ENCODE peak calls at places on chromosomes 1 and 21, in nine cellular contexts. One of them, this sample, is unnamed.
A peak's percentile ranks its signal among the peaks of the same experiment; 100 is the strongest.

GRCh38 chr1:156391145-156391677 is 22.2 kb downstream of the RHBG start:
- DNase-seq in cerebellar cortex: no peak
- DNase-seq in GM04503: no peak
- DNase-seq in activated T-helper 1 cell treated with anti-CD3 and anti-CD28 coated beads, Interleukin-12 subunit alpha, Interleukin-12 subunit beta, Interleukin-2, Interleukin-4 antibody, amounts not matched to agents 30 ng/mL and 10 ng/mL and 1 ng/mL, durations not matched to agents 14 hours and 24 hours and 36 hours: no peak
- DNase-seq in left ventricle myocardium inferior: no peak
- DNase-seq in activated CD4-positive, alpha-beta T cell treated with anti-CD3 and anti-CD28 coated beads for 48 hours: no peak
- DNase-seq in Right ventricle myocardium superior: no peak
- DNase-seq in HS-27A: no peak
- DNase-seq in mucosa of descending colon: no peak
- DNase-seq in this sample: no peak

GRCh38 chr1:47708658-47709301 is 270.9 kb downstream of the FOXD2 start:
- DNase-seq in cerebellar cortex: peak; percentile 39
- DNase-seq in GM04503: no peak
- DNase-seq in activated T-helper 1 cell treated with anti-CD3 and anti-CD28 coated beads, Interleukin-12 subunit alpha, Interleukin-12 subunit beta, Interleukin-2, Interleukin-4 antibody, amounts not matched to agents 30 ng/mL and 10 ng/mL and 1 ng/mL, durations not matched to agents 14 hours and 24 hours and 36 hours: no peak
- DNase-seq in left ventricle myocardium inferior: no peak
- DNase-seq in activated CD4-positive, alpha-beta T cell treated with anti-CD3 and anti-CD28 coated beads for 48 hours: no peak
- DNase-seq in Right ventricle myocardium superior: no peak
- DNase-seq in HS-27A: no peak
- DNase-seq in mucosa of descending colon: no peak
- DNase-seq in this sample: no peak

GRCh38 chr1:247111636-247112478 is 7.7 kb upstream of the ZNF669 start:
- DNase-seq in cerebellar cortex: peak; percentile 25
- DNase-seq in GM04503: no peak
- DNase-seq in activated T-helper 1 cell treated with anti-CD3 and anti-CD28 coated beads, Interleukin-12 subunit alpha, Interleukin-12 subunit beta, Interleukin-2, Interleukin-4 antibody, amounts not matched to agents 30 ng/mL and 10 ng/mL and 1 ng/mL, durations not matched to agents 14 hours and 24 hours and 36 hours: no peak
- DNase-seq in left ventricle myocardium inferior: peak; percentile 81
- DNase-seq in activated CD4-positive, alpha-beta T cell treated with anti-CD3 and anti-CD28 coated beads for 48 hours: no peak
- DNase-seq in Right ventricle myocardium superior: peak; percentile 87
- DNase-seq in HS-27A: no peak
- DNase-seq in mucosa of descending colon: peak; percentile 79
- DNase-seq in this sample: no peak

GRCh38 chr1:91856996-91857395 is 29.0 kb downstream of the TGFBR3 start:
- DNase-seq in cerebellar cortex: no peak
- DNase-seq in GM04503: peak; percentile 39
- DNase-seq in activated T-helper 1 cell treated with anti-CD3 and anti-CD28 coated beads, Interleukin-12 subunit alpha, Interleukin-12 subunit beta, Interleukin-2, Interleukin-4 antibody, amounts not matched to agents 30 ng/mL and 10 ng/mL and 1 ng/mL, durations not matched to agents 14 hours and 24 hours and 36 hours: no peak
- DNase-seq in left ventricle myocardium inferior: no peak
- DNase-seq in activated CD4-positive, alpha-beta T cell treated with anti-CD3 and anti-CD28 coated beads for 48 hours: no peak
- DNase-seq in Right ventricle myocardium superior: no peak
- DNase-seq in HS-27A: no peak
- DNase-seq in mucosa of descending colon: no peak
- DNase-seq in this sample: no peak

GRCh38 chr1:50950396-50950795 is 9.7 kb downstream of the FAF1 start:
- DNase-seq in cerebellar cortex: no peak
- DNase-seq in GM04503: no peak
- DNase-seq in activated T-helper 1 cell treated with anti-CD3 and anti-CD28 coated beads, Interleukin-12 subunit alpha, Interleukin-12 subunit beta, Interleukin-2, Interleukin-4 antibody, amounts not matched to agents 30 ng/mL and 10 ng/mL and 1 ng/mL, durations not matched to agents 14 hours and 24 hours and 36 hours: no peak
- DNase-seq in left ventricle myocardium inferior: no peak
- DNase-seq in activated CD4-positive, alpha-beta T cell treated with anti-CD3 and anti-CD28 coated beads for 48 hours: no peak
- DNase-seq in Right ventricle myocardium superior: no peak
- DNase-seq in HS-27A: no peak
- DNase-seq in mucosa of descending colon: no peak
- DNase-seq in this sample: no peak

GRCh38 chr1:9883585-9884449 is 26.3 kb downstream of the CTNNBIP1 start:
- DNase-seq in cerebellar cortex: no peak
- DNase-seq in GM04503: no peak
- DNase-seq in activated T-helper 1 cell treated with anti-CD3 and anti-CD28 coated beads, Interleukin-12 subunit alpha, Interleukin-12 subunit beta, Interleukin-2, Interleukin-4 antibody, amounts not matched to agents 30 ng/mL and 10 ng/mL and 1 ng/mL, durations not matched to agents 14 hours and 24 hours and 36 hours: no peak
- DNase-seq in left ventricle myocardium inferior: no peak
- DNase-seq in activated CD4-positive, alpha-beta T cell treated with anti-CD3 and anti-CD28 coated beads for 48 hours: no peak
- DNase-seq in Right ventricle myocardium superior: no peak
- DNase-seq in HS-27A: no peak
- DNase-seq in mucosa of descending colon: peak; percentile 25
- DNase-seq in this sample: no peak

GRCh38 chr1:56202186-56202585 is 377.2 kb downstream of the PLPP3 start:
- DNase-seq in cerebellar cortex: no peak
- DNase-seq in GM04503: no peak
- DNase-seq in activated T-helper 1 cell treated with anti-CD3 and anti-CD28 coated beads, Interleukin-12 subunit alpha, Interleukin-12 subunit beta, Interleukin-2, Interleukin-4 antibody, amounts not matched to agents 30 ng/mL and 10 ng/mL and 1 ng/mL, durations not matched to agents 14 hours and 24 hours and 36 hours: no peak
- DNase-seq in left ventricle myocardium inferior: no peak
- DNase-seq in activated CD4-positive, alpha-beta T cell treated with anti-CD3 and anti-CD28 coated beads for 48 hours: no peak
- DNase-seq in Right ventricle myocardium superior: no peak
- DNase-seq in HS-27A: no peak
- DNase-seq in mucosa of descending colon: no peak
- DNase-seq in this sample: no peak

GRCh38 chr21:45468051-45468970 is 63.3 kb downstream of the COL18A1 start:
- DNase-seq in cerebellar cortex: no peak
- DNase-seq in GM04503: no peak
- DNase-seq in activated T-helper 1 cell treated with anti-CD3 and anti-CD28 coated beads, Interleukin-12 subunit alpha, Interleukin-12 subunit beta, Interleukin-2, Interleukin-4 antibody, amounts not matched to agents 30 ng/mL and 10 ng/mL and 1 ng/mL, durations not matched to agents 14 hours and 24 hours and 36 hours: no peak
- DNase-seq in left ventricle myocardium inferior: peak; percentile 15
- DNase-seq in activated CD4-positive, alpha-beta T cell treated with anti-CD3 and anti-CD28 coated beads for 48 hours: no peak
- DNase-seq in Right ventricle myocardium superior: peak; percentile 45
- DNase-seq in HS-27A: no peak
- DNase-seq in mucosa of descending colon: peak; percentile 40
- DNase-seq in this sample: no peak

GRCh38 chr1:3454811-3455618 is 550 bp downstream of the ARHGEF16 start:
- DNase-seq in cerebellar cortex: peak; percentile 39
- DNase-seq in GM04503: no peak
- DNase-seq in activated T-helper 1 cell treated with anti-CD3 and anti-CD28 coated beads, Interleukin-12 subunit alpha, Interleukin-12 subunit beta, Interleukin-2, Interleukin-4 antibody, amounts not matched to agents 30 ng/mL and 10 ng/mL and 1 ng/mL, durations not matched to agents 14 hours and 24 hours and 36 hours: no peak
- DNase-seq in left ventricle myocardium inferior: peak; percentile 46
- DNase-seq in activated CD4-positive, alpha-beta T cell treated with anti-CD3 and anti-CD28 coated beads for 48 hours: no peak
- DNase-seq in Right ventricle myocardium superior: peak; percentile 67
- DNase-seq in HS-27A: no peak
- DNase-seq in mucosa of descending colon: peak; percentile 79
- DNase-seq in this sample: no peak